ENCODE peak calls at places on chromosomes 1 and 21, in five cellular contexts. Y, S, D, W and Z are unnamed samples.

GRCh38 chr1:178927003-178927402 is 56.1 kb upstream of the ANGPTL1 start:
- DNase-seq in Y (no peak), S (no peak), D (no peak), W (no peak), Z (no peak)

GRCh38 chr1:168045311-168045710 is 91.4 kb downstream of the GPR161 start:
- DNase-seq in Y (no peak), S (no peak), D (no peak), W (no peak), Z (no peak)

GRCh38 chr1:228084797-228085196 is 2.3 kb downstream of the ARF1 start:
- DNase-seq in Y (no peak), S (no peak), D (no peak), W (no peak), Z (no peak)

GRCh38 chr1:8706995-8707396 is 110.4 kb downstream of the RERE start:
- DNase-seq in Y (no peak), S (no peak), D (no peak), W (no peak), Z (no peak)

GRCh38 chr1:31931241-31932225 is 6.6 kb downstream of the PTP4A2 start:
- DNase-seq in Y (no peak), S (no peak), D (no peak), W (no peak), Z (no peak)

GRCh38 chr1:11898831-11899467 is 27.3 kb downstream of the KIAA2013 start:
- DNase-seq in Y (peak; percentile 78), S (no peak), D (no peak), W (no peak), Z (no peak)

GRCh38 chr1:17045140-17045539 is 8.7 kb downstream of the SDHB start:
- DNase-seq in Y (no peak), S (no peak), D (no peak), W (no peak), Z (no peak)

GRCh38 chr1:61851849-61852692 is 109.8 kb downstream of the PATJ start:
- DNase-seq in Y (no peak), S (no peak), D (peak; percentile 77), W (no peak), Z (no peak)

GRCh38 chr1:8477199-8477982 is 159.5 kb downstream of the SLC45A1 start:
- DNase-seq in Y (no peak), S (no peak), D (no peak), W (no peak), Z (no peak)

GRCh38 chr1:152367436-152367835 is 7.6 kb upstream of the FLG2 start:
- DNase-seq in Y (no peak), S (no peak), D (no peak), W (no peak), Z (no peak)

GRCh38 chr1:9111957-9112356 is 16.9 kb downstream of the GPR157 start:
- DNase-seq in Y (no peak), S (no peak), D (no peak), W (no peak), Z (no peak)

GRCh38 chr1:192516776-192517297 is 58.7 kb upstream of the RGS1 start:
- DNase-seq in Y (no peak), S (peak; percentile 14), D (peak; percentile 29), W (peak; percentile 23), Z (peak; percentile 63)

GRCh38 chr1:41030872-41031616 is 9.5 kb upstream of the SLFNL1 start:
- DNase-seq in Y (no peak), S (no peak), D (no peak), W (no peak), Z (no peak)

GRCh38 chr1:170426596-170426995 is 105.4 kb upstream of the GORAB start:
- DNase-seq in Y (no peak), S (no peak), D (no peak), W (no peak), Z (no peak)

GRCh38 chr1:199954701-199955100 is 72.8 kb upstream of the NR5A2 start:
- DNase-seq in Y (peak; percentile 84), S (no peak), D (peak; percentile 5), W (peak; percentile 25), Z (no peak)

GRCh38 chr1:44973645-44974044 is 12.8 kb downstream of the EIF2B3 start:
- DNase-seq in Y (no peak), S (no peak), D (no peak), W (no peak), Z (no peak)

GRCh38 chr1:206797534-206798383 is 25.5 kb upstream of the IL10 start:
- DNase-seq in Y (peak; percentile 65), S (no peak), D (no peak), W (no peak), Z (no peak)

GRCh38 chr1:211259596-211260126 is 495 bp downstream of the RCOR3 start:
- DNase-seq in Y (no peak), S (no peak), D (peak; percentile 48), W (peak; percentile 42), Z (peak; percentile 22)

GRCh38 chr1:17014671-17015567 is 3.2 kb upstream of the ATP13A2 start:
- DNase-seq in Y (peak; percentile 44), S (no peak), D (no peak), W (no peak), Z (no peak)

GRCh38 chr1:96236156-96236739 is 485.3 kb upstream of the PTBP2 start:
- DNase-seq in Y (no peak), S (no peak), D (peak; percentile 57), W (no peak), Z (no peak)

GRCh38 chr1:240030236-240030635 is 61.4 kb upstream of the FMN2 start:
- DNase-seq in Y (no peak), S (no peak), D (no peak), W (no peak), Z (no peak)

GRCh38 chr1:65722461-65722860 is 70.2 kb upstream of the PDE4B start:
- DNase-seq in Y (no peak), S (no peak), D (peak; percentile 63), W (no peak), Z (no peak)

GRCh38 chr1:176029609-176030008 is 177.5 kb downstream of the COP1 start:
- DNase-seq in Y (no peak), S (no peak), D (no peak), W (no peak), Z (no peak)

GRCh38 chr21:44038063-44038462 is 26.0 kb downstream of the TRAPPC10 start:
- DNase-seq in Y (no peak), S (no peak), D (no peak), W (no peak), Z (no peak)

GRCh38 chr1:157209514-157209913 is 71.3 kb upstream of the ETV3 start:
- DNase-seq in Y (no peak), S (no peak), D (no peak), W (no peak), Z (no peak)

GRCh38 chr1:240004086-240004749 is 87.5 kb upstream of the FMN2 start:
- DNase-seq in Y (no peak), S (no peak), D (no peak), W (no peak), Z (no peak)

GRCh38 chr1:208778417-208778816 is 534.2 kb upstream of the PLXNA2 start:
- DNase-seq in Y (no peak), S (no peak), D (no peak), W (no peak), Z (no peak)